ENCODE peak calls at places on chromosomes 4 and X, in four cellular contexts. L is IMR-90, S is PC-3, M is mucosa of descending colon. E is an unnamed sample. For H3K4me1, the result is how much of the 10 kb centered on the place peaks cover.

GRCh38 chr4:94329933-94330332 is 12.7 kb downstream of the HPGDS start:
- DNase-seq in M (no peak), S (no peak), L (no peak), E (no peak)

GRCh38 chrX:115549008-115549407 is 12.0 kb upstream of the PLS3 start:
- DNase-seq in L (no peak), S (no peak), M (no peak), E (no peak)

GRCh38 chr4:71195932-71196331 is 142.9 kb upstream of the SLC4A4 start:
- DNase-seq in S (no peak), M (no peak), L (peak), E (no peak)

GRCh38 chrX:107117993-107118321 is 665 bp downstream of the RBM41 start:
- DNase-seq in M (no peak), S (no peak), L (no peak), E (no peak)

GRCh38 chr4:64935469-64936001 is 526.3 kb upstream of the TECRL start:
- DNase-seq in M (no peak), S (no peak), L (no peak), E (no peak)

GRCh38 chr4:37827802-37828321 is 1.4 kb downstream of the PGM2 start:
- DNase-seq in S (no peak), M (no peak), L (no peak), E (no peak)

GRCh38 chr4:158065603-158066002 is 107.2 kb downstream of the GASK1B start:
- DNase-seq in S (no peak), L (no peak), M (no peak), E (no peak)

GRCh38 chr4:23360718-23361117 is 529.1 kb downstream of the PPARGC1A start:
- DNase-seq in L (no peak), S (no peak), M (no peak), E (no peak)

GRCh38 chrX:149151805-149152757 is 353.0 kb downstream of the IDS start:
- DNase-seq in L (no peak), S (no peak), M (no peak), E (no peak)

GRCh38 chr4:186144180-186144579 is 39.7 kb downstream of the FAM149A start:
- DNase-seq in L (peak), M (peak), S (peak), E (no peak)

GRCh38 chr4:75544870-75545269 is 11.0 kb upstream of the ODAPH start:
- DNase-seq in M (no peak), S (no peak), L (no peak), E (no peak)

GRCh38 chr4:75545526-75545925 is 10.3 kb upstream of the ODAPH start:
- DNase-seq in S (no peak), L (peak), M (no peak), E (no peak)

GRCh38 chr4:75547647-75548387 is 8.0 kb upstream of the ODAPH start:
- DNase-seq in L (peak), M (peak), S (no peak), E (peak)

DNA sequence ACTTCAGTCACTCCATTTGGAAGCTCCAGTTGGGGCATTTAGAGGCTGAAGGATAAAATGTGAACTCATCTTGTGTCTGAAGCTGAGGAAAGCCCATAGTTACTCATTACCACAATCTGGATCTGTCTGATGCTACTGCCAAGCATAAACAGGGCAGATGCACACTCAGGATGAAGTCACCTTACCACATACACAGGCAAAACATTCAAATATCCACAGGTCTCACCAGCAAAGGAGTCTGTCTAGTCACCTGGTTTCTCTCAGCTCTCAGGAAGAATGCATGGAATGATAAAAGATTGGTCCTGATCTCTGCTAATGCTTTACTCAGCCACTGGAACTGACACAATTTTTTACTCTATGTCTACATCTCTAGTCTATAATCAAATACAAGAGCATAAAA is 13.0 kb upstream of the ODAPH start:
- DNase-seq in S (peak), M (no peak), L (peak), E (no peak)
- TF ChIP-seq CTCF in S (no peak), M (no peak), L (no peak), E (no peak)

GRCh38 chr4:109631709-109632108 is 71.5 kb downstream of the CASP6 start:
- DNase-seq in L (peak), M (peak), S (peak), E (peak)

DNA sequence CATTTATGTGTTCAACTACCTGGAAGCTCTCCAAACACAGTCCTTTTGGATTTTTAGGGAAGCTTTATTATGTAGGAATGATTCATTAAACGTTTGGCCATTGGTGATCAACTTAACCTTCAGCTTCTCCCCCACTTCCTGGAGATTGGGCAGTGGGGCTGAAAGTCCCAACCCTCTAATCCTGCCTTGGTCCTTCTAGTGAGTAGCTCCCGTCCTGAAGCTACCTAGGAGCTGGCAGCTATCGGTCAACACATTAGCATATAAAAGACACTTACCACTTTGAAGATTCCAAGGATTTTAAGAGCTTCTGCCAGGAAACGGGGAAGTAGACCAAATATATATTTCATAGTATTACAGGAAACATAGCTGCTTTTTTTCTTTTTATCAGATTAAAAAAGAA is 69.7 kb downstream of the MCUB start:
- DNase-seq in L (no peak), S (peak), M (no peak), E (no peak)
- H3K4me1 ChIP-seq in L (under half), S (under half), M (under half), E (under half)

GRCh38 chr4:73308286-73308685 is 49.7 kb upstream of the ANKRD17 start:
- DNase-seq in L (peak), M (no peak), S (peak), E (no peak)
- TF ChIP-seq CTCF in L (peak), M (no peak), S (peak), E (no peak)

DNA sequence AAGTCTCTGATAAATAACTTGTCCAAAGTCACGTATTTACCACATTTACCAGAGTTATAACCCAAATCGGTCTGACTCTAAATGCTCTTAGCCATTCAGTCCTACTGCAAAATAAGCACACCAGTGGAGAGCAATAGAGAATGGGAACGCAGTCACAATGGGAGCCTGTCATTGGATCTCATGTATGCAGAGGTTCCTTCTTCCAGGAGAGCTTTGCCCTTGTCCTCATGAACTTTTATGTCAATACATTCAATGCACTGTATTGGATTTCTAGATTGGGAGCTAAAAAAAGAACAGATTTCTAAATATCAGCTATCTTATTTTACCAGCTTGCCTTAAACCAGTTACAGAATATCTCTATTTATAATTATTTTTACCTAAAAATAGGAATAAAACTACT is 149.1 kb upstream of the CXXC4 start:
- DNase-seq in L (no peak), M (no peak), S (no peak), E (no peak)
- H3K4me1 ChIP-seq in L (under half), M (under half), S (under half), E (under half)

DNA sequence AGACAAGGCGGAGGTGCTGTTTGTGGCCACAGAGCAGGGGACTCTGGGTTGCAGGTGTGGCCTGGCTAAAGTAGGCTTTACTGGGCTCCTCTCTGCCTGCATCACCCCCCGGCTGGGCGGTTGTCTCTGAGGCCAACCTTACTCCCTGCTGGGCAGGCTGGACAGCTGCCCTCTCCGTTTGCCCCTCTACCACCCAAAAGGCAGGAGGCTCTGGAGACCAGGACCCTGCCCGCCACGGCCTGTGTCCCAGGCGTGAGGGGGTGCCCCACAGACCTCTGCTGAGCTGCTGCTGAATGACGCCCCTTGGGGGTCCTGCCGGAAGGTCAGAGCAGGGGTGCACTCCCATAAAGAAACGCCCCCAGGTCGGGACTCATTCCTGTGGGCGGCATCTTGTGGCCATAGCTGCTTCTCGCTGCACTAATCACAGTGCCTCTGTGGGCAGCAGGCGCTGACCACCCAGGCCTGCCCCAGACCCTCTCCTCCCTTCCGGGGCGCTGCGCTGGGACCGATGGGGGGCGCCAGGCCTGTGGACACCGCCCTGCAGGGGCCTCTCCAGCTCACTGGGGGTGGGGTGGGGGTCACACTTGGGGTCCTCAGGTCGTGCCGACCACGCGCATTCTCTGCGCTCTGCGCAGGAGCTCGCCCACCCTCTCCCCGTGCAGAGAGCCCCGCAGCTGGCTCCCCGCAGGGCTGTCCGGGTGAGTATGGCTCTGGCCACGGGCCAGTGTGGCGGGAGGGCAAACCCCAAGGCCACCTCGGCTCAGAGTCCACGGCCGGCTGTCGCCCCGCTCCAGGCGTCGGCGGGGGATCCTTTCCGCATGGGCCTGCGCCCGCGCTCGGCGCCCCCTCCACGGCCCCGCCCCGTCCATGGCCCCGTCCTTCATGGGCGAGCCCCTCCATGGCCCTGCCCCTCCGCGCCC is 920 bp downstream of the HTT-AS start:
- DNase-seq in S (no peak), M (no peak), L (no peak), E (no peak)
- TF ChIP-seq CTCF in S (no peak), M (no peak), L (no peak), E (peak)

DNA sequence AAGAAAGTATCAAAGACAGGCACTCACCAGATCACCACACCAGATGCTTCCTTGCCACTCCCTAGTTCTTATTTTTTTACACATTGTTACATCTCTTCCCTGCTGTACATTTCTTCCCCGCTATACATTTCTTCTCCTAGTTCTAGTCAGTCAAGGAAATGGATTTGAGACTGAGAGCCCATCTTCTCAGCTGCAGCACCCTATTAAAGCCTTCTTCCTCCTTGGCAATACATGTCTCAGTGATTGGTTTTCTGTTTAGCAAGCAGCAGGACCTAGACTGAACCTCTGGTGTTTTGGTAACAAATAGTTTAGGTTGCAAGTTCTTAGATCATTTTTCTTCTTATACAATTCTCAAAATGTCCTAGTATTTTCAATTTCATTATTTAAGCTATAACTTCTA is 35.3 kb upstream of the KLHL8 start:
- DNase-seq in M (no peak), S (no peak), L (no peak), E (no peak)
- H3K4me1 ChIP-seq in M (under half), S (under half), L (under half), E (under half)

E was measured in heart right ventricle.